ENCODE peak calls at places on chromosomes 13 and 19, in five cellular contexts. One of them, this sample, is unnamed.

GRCh38 chr19:16447015-16447384 is 24.8 kb downstream of the EPS15L1 start:
- DNase-seq in endodermal cell: no peak
- DNase-seq in OCI-LY7: peak; percentile 81
- DNase-seq in fibroblast of mammary gland: peak; percentile 78
- DNase-seq in cardiac muscle cell: peak; percentile 73
- DNase-seq in this sample: peak; percentile 52

GRCh38 chr19:38918526-38918925 is 6.5 kb upstream of the CCER2 start:
- DNase-seq in endodermal cell: no peak
- DNase-seq in OCI-LY7: no peak
- DNase-seq in fibroblast of mammary gland: no peak
- DNase-seq in cardiac muscle cell: no peak
- DNase-seq in this sample: no peak

GRCh38 chr19:30609656-30610270 is 237.6 kb downstream of the ZNF536 start:
- DNase-seq in endodermal cell: no peak
- DNase-seq in OCI-LY7: no peak
- DNase-seq in fibroblast of mammary gland: no peak
- DNase-seq in cardiac muscle cell: no peak
- DNase-seq in this sample: no peak

GRCh38 chr13:100330662-100331061 is 241.8 kb downstream of the PCCA start:
- DNase-seq in endodermal cell: no peak
- DNase-seq in OCI-LY7: no peak
- DNase-seq in fibroblast of mammary gland: peak; percentile 26
- DNase-seq in cardiac muscle cell: no peak
- DNase-seq in this sample: no peak

GRCh38 chr13:67515895-67516294 is 285.8 kb upstream of the PCDH9 start:
- DNase-seq in endodermal cell: no peak
- DNase-seq in OCI-LY7: no peak
- DNase-seq in fibroblast of mammary gland: peak; percentile 77
- DNase-seq in cardiac muscle cell: no peak
- DNase-seq in this sample: no peak

GRCh38 chr19:58585442-58586130 is 12.5 kb upstream of the MZF1 start:
- DNase-seq in endodermal cell: peak; percentile 14
- DNase-seq in OCI-LY7: no peak
- DNase-seq in fibroblast of mammary gland: no peak
- DNase-seq in cardiac muscle cell: no peak
- DNase-seq in this sample: no peak

GRCh38 chr13:34076319-34076718 is 258.4 kb downstream of the RFC3 start:
- DNase-seq in endodermal cell: no peak
- DNase-seq in OCI-LY7: no peak
- DNase-seq in fibroblast of mammary gland: no peak
- DNase-seq in cardiac muscle cell: no peak
- DNase-seq in this sample: no peak

GRCh38 chr19:6677924-6678689 is 8.1 kb upstream of the TNFSF14 start:
- DNase-seq in endodermal cell: peak; percentile 93
- DNase-seq in OCI-LY7: no peak
- DNase-seq in fibroblast of mammary gland: no peak
- DNase-seq in cardiac muscle cell: no peak
- DNase-seq in this sample: no peak

GRCh38 chr19:42282036-42282762 is 13.1 kb downstream of the CIC start:
- DNase-seq in endodermal cell: no peak
- DNase-seq in OCI-LY7: peak; percentile 39
- DNase-seq in fibroblast of mammary gland: peak; percentile 50
- DNase-seq in cardiac muscle cell: no peak
- DNase-seq in this sample: no peak

GRCh38 chr19:5686647-5687359 is 3.3 kb upstream of the RPL36 start:
- DNase-seq in endodermal cell: peak; percentile 100
- DNase-seq in OCI-LY7: peak; percentile 97
- DNase-seq in fibroblast of mammary gland: peak; percentile 90
- DNase-seq in cardiac muscle cell: peak; percentile 98
- DNase-seq in this sample: peak; percentile 100

GRCh38 chr19:29503785-29504184 is 22.0 kb upstream of the VSTM2B start:
- DNase-seq in endodermal cell: no peak
- DNase-seq in OCI-LY7: no peak
- DNase-seq in fibroblast of mammary gland: no peak
- DNase-seq in cardiac muscle cell: no peak
- DNase-seq in this sample: no peak

GRCh38 chr13:113977976-113978375 is 4.1 kb upstream of the C13orf46 start:
- DNase-seq in endodermal cell: no peak
- DNase-seq in OCI-LY7: no peak
- DNase-seq in fibroblast of mammary gland: no peak
- DNase-seq in cardiac muscle cell: no peak
- DNase-seq in this sample: no peak

DNA sequence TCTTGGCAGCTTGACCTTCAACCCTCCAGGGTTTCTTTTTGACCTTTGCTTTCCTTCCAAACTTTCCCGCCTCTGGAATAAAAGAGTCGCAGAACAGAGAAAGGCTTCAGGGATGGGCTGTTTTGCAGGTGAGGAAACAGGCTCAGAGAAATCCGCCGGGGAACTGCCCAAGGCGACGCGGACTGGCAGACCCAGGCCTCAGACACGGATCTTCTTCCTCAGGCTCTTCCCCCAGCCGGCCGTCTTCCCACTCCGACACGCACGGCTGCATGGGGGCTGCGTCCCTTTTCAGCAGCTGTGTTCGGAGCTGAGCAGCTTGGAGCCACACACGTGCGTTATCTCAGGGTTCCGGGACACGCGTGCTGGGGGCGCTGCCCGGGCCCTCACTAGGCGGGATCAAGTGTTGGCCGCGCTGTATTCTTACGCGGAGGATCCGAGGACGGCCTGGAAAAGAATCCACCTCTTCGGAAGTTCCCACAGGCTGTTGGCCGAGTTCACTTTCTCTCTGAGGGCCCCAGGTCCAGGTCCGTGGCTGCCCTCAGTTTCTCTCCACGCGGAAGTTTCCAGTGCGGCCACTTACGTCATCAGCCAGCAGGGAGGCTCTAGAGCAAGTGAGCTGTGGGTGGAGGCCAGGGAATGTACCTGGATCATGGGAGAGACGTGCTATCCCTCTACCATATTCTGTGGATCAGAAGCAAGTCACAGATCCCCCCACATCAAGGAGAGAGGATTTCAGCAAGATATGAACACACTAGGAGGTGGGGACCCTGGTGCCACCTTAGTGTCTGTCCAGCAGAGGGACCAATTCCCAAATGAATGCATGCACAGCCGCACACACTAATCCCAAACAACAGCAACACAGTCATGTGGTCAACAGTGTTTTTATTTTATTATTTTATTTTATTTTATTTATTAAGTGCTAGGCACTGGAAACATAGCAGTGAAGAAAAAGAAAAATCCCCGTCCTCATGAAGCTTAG is 100.4 kb downstream of the ING1 start:
- DNase-seq in endodermal cell: no peak
- DNase-seq in OCI-LY7: no peak
- DNase-seq in fibroblast of mammary gland: peak; percentile 7
- DNase-seq in cardiac muscle cell: no peak
- DNase-seq in this sample: no peak
- TF ChIP-seq CTCF in endodermal cell: peak; percentile 32
- TF ChIP-seq CTCF in OCI-LY7: no peak
- TF ChIP-seq CTCF in fibroblast of mammary gland: no peak
- TF ChIP-seq CTCF in cardiac muscle cell: no peak
- TF ChIP-seq CTCF in this sample: no peak

GRCh38 chr13:39209731-39210633 is 171.7 kb downstream of the NHLRC3 start:
- DNase-seq in endodermal cell: no peak
- DNase-seq in OCI-LY7: no peak
- DNase-seq in fibroblast of mammary gland: peak; percentile 47
- DNase-seq in cardiac muscle cell: no peak
- DNase-seq in this sample: no peak

GRCh38 chr13:39215971-39216370 is 177.7 kb downstream of the NHLRC3 start:
- DNase-seq in endodermal cell: no peak
- DNase-seq in OCI-LY7: no peak
- DNase-seq in fibroblast of mammary gland: no peak
- DNase-seq in cardiac muscle cell: no peak
- DNase-seq in this sample: no peak

DNA sequence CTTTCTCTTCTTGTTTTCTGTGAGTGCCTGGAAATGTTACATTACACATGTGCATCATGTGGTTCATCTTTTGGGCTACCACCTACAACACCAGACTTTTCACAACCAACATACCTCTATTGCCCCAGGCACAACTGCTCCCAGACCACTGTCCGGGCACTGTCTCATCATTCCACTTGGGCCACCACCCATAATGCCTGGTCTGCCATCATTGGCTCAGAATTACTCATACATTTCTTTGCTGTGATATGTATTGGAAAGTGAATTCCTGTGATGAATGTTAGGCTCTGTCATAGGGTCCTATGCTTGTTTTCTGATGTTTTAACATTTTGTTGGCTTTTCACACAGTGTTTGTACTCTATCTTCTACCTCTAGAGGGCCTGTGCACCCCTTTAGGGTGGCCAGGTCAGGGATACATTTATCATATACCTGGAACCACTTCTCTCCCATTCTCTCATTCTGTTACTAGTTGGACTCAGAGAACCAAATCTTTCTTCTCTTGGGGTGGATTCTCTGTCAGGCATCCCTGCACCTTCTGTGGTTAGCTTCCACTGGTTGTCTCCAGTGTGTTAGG is 172.8 kb downstream of the NHLRC3 start:
- DNase-seq in endodermal cell: no peak
- DNase-seq in OCI-LY7: no peak
- DNase-seq in fibroblast of mammary gland: peak; percentile 28
- DNase-seq in cardiac muscle cell: no peak
- DNase-seq in this sample: no peak
- TF ChIP-seq CTCF in endodermal cell: peak; percentile 70
- TF ChIP-seq CTCF in OCI-LY7: peak; percentile 44
- TF ChIP-seq CTCF in fibroblast of mammary gland: peak; percentile 5
- TF ChIP-seq CTCF in cardiac muscle cell: no peak
- TF ChIP-seq CTCF in this sample: no peak

DNA sequence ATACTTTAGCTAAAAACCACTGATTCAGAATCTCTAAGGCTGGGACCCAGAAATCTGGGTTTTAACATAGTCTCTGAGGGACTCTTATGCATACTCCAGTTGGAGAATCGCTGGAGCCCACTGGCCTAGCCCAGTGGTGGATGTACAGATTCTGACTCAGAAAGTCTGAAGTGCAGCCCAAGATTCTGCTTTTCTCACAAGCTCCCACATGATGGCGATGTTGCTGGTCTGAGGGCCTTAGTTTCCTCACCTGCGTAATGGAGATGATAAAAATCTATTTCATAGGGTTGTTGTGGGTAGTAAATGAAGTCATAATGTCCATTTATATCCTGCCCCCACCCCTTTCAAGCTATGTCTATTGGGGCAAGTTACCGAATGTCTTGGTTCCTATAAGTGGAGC is 7.7 kb upstream of the CDADC1 start:
- DNase-seq in endodermal cell: peak; percentile 63
- DNase-seq in OCI-LY7: peak; percentile 61
- DNase-seq in fibroblast of mammary gland: peak; percentile 66
- DNase-seq in cardiac muscle cell: peak; percentile 2
- DNase-seq in this sample: no peak
- TF ChIP-seq CTCF in endodermal cell: peak; percentile 73
- TF ChIP-seq CTCF in OCI-LY7: peak; percentile 86
- TF ChIP-seq CTCF in fibroblast of mammary gland: peak; percentile 78
- TF ChIP-seq CTCF in cardiac muscle cell: peak; percentile 62
- TF ChIP-seq CTCF in this sample: no peak

GRCh38 chr13:61151062-61151461 is 264.6 kb downstream of the PCDH20 start:
- DNase-seq in endodermal cell: no peak
- DNase-seq in OCI-LY7: no peak
- DNase-seq in fibroblast of mammary gland: no peak
- DNase-seq in cardiac muscle cell: no peak
- DNase-seq in this sample: no peak

GRCh38 chr13:61146571-61146970 is 269.1 kb downstream of the PCDH20 start:
- DNase-seq in endodermal cell: no peak
- DNase-seq in OCI-LY7: no peak
- DNase-seq in fibroblast of mammary gland: no peak
- DNase-seq in cardiac muscle cell: no peak
- DNase-seq in this sample: no peak

GRCh38 chr13:61149333-61149730 is 266.3 kb downstream of the PCDH20 start:
- DNase-seq in endodermal cell: no peak
- DNase-seq in OCI-LY7: no peak
- DNase-seq in fibroblast of mammary gland: no peak
- DNase-seq in cardiac muscle cell: no peak
- DNase-seq in this sample: no peak

GRCh38 chr13:61148211-61148610 is 267.4 kb downstream of the PCDH20 start:
- DNase-seq in endodermal cell: no peak
- DNase-seq in OCI-LY7: no peak
- DNase-seq in fibroblast of mammary gland: no peak
- DNase-seq in cardiac muscle cell: no peak
- DNase-seq in this sample: no peak

DNA sequence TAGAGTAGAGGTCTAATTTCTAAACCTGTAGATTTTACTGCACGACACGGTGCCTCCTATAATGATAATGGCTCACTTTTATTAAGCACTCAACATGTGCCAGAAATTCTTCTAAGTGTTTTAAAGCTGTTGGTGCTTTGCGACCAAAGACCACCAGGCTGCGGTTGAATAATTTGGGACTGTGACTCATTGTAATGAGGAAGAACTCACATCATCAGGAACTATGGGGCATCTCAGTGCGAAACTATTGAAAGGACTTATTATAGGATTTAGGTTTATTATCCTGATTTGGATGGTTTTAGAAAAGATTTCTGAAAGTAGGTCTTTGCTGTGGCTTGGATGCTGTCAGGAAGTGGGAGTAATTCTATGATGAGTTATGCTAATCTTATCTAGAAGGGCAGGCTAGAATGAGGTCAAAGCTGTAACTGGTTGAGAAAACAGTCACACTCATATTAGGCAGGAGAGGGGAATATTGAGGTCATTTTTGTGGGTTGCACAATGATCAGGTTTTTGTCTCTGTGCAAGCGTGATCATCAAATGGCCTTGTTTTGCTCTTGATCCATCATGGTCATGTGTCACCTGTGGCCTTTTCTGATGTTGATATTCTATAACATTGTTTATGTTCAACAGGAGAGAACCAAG is 266.8 kb downstream of the PCDH20 start:
- DNase-seq in endodermal cell: no peak
- DNase-seq in OCI-LY7: no peak
- DNase-seq in fibroblast of mammary gland: no peak
- DNase-seq in cardiac muscle cell: no peak
- DNase-seq in this sample: no peak
- TF ChIP-seq CTCF in endodermal cell: no peak
- TF ChIP-seq CTCF in OCI-LY7: no peak
- TF ChIP-seq CTCF in fibroblast of mammary gland: no peak
- TF ChIP-seq CTCF in cardiac muscle cell: no peak
- TF ChIP-seq CTCF in this sample: no peak

GRCh38 chr19:54670576-54671347 is 8.0 kb downstream of the LILRB4 start:
- DNase-seq in endodermal cell: no peak
- DNase-seq in OCI-LY7: no peak
- DNase-seq in fibroblast of mammary gland: no peak
- DNase-seq in cardiac muscle cell: no peak
- DNase-seq in this sample: no peak
- TF ChIP-seq CTCF in endodermal cell: no peak
- TF ChIP-seq CTCF in OCI-LY7: no peak
- TF ChIP-seq CTCF in fibroblast of mammary gland: no peak
- TF ChIP-seq CTCF in cardiac muscle cell: no peak
- TF ChIP-seq CTCF in this sample: no peak